ENCODE peak calls at places on chromosomes 13 and 19, in eight cellular contexts. One of them, this sample, is unnamed.

GRCh38 chr13:107020393-107020792 is 452.5 kb upstream of the ARGLU1 start:
- DNase-seq in activated CD4-positive, alpha-beta memory T cell treated with anti-CD3 and anti-CD28 coated beads for 36 hours: no peak
- DNase-seq in activated CD8-positive, alpha-beta T cell treated with anti-CD3 and anti-CD28 coated beads for 36 hours: no peak
- DNase-seq in HTR-8/SVneo: no peak
- DNase-seq in iris pigment epithelial cell: no peak
- DNase-seq in amniotic stem cell: no peak
- DNase-seq in mucosa of descending colon: no peak
- DNase-seq in MCF 10A: no peak
- DNase-seq in this sample: no peak

GRCh38 chr13:92362717-92363116 is 863.9 kb upstream of the GPC6 start:
- DNase-seq in activated CD4-positive, alpha-beta memory T cell treated with anti-CD3 and anti-CD28 coated beads for 36 hours: no peak
- DNase-seq in activated CD8-positive, alpha-beta T cell treated with anti-CD3 and anti-CD28 coated beads for 36 hours: no peak
- DNase-seq in HTR-8/SVneo: no peak
- DNase-seq in iris pigment epithelial cell: no peak
- DNase-seq in amniotic stem cell: no peak
- DNase-seq in mucosa of descending colon: no peak
- DNase-seq in MCF 10A: no peak
- DNase-seq in this sample: no peak

GRCh38 chr19:41945135-41945766 is 13.9 kb downstream of the RABAC1 start:
- DNase-seq in activated CD4-positive, alpha-beta memory T cell treated with anti-CD3 and anti-CD28 coated beads for 36 hours: peak
- DNase-seq in activated CD8-positive, alpha-beta T cell treated with anti-CD3 and anti-CD28 coated beads for 36 hours: peak
- DNase-seq in HTR-8/SVneo: no peak
- DNase-seq in iris pigment epithelial cell: no peak
- DNase-seq in amniotic stem cell: no peak
- DNase-seq in mucosa of descending colon: peak
- DNase-seq in MCF 10A: no peak
- DNase-seq in this sample: no peak

GRCh38 chr13:20686167-20686566 is 17.3 kb upstream of the IL17D start:
- DNase-seq in activated CD4-positive, alpha-beta memory T cell treated with anti-CD3 and anti-CD28 coated beads for 36 hours: no peak
- DNase-seq in activated CD8-positive, alpha-beta T cell treated with anti-CD3 and anti-CD28 coated beads for 36 hours: no peak
- DNase-seq in HTR-8/SVneo: no peak
- DNase-seq in iris pigment epithelial cell: no peak
- DNase-seq in amniotic stem cell: no peak
- DNase-seq in mucosa of descending colon: no peak
- DNase-seq in MCF 10A: no peak
- DNase-seq in this sample: no peak

GRCh38 chr13:28730762-28731161 is 12.0 kb upstream of the SLC46A3 start:
- DNase-seq in activated CD4-positive, alpha-beta memory T cell treated with anti-CD3 and anti-CD28 coated beads for 36 hours: no peak
- DNase-seq in activated CD8-positive, alpha-beta T cell treated with anti-CD3 and anti-CD28 coated beads for 36 hours: no peak
- DNase-seq in HTR-8/SVneo: no peak
- DNase-seq in iris pigment epithelial cell: no peak
- DNase-seq in amniotic stem cell: no peak
- DNase-seq in mucosa of descending colon: no peak
- DNase-seq in MCF 10A: no peak
- DNase-seq in this sample: no peak

GRCh38 chr19:46035546-46035945 is 5.3 kb downstream of the IGFL4 start:
- DNase-seq in activated CD4-positive, alpha-beta memory T cell treated with anti-CD3 and anti-CD28 coated beads for 36 hours: no peak
- DNase-seq in activated CD8-positive, alpha-beta T cell treated with anti-CD3 and anti-CD28 coated beads for 36 hours: no peak
- DNase-seq in HTR-8/SVneo: no peak
- DNase-seq in iris pigment epithelial cell: no peak
- DNase-seq in amniotic stem cell: no peak
- DNase-seq in mucosa of descending colon: no peak
- DNase-seq in MCF 10A: no peak
- DNase-seq in this sample: no peak

GRCh38 chr19:34503546-34504272 is 22.2 kb downstream of the WTIP start:
- DNase-seq in activated CD4-positive, alpha-beta memory T cell treated with anti-CD3 and anti-CD28 coated beads for 36 hours: no peak
- DNase-seq in activated CD8-positive, alpha-beta T cell treated with anti-CD3 and anti-CD28 coated beads for 36 hours: no peak
- DNase-seq in HTR-8/SVneo: no peak
- DNase-seq in iris pigment epithelial cell: no peak
- DNase-seq in amniotic stem cell: no peak
- DNase-seq in mucosa of descending colon: no peak
- DNase-seq in MCF 10A: no peak
- DNase-seq in this sample: no peak

GRCh38 chr19:42290523-42291436 is 11.2 kb upstream of the PRR19 start:
- DNase-seq in activated CD4-positive, alpha-beta memory T cell treated with anti-CD3 and anti-CD28 coated beads for 36 hours: peak
- DNase-seq in activated CD8-positive, alpha-beta T cell treated with anti-CD3 and anti-CD28 coated beads for 36 hours: peak
- DNase-seq in HTR-8/SVneo: no peak
- DNase-seq in iris pigment epithelial cell: no peak
- DNase-seq in amniotic stem cell: no peak
- DNase-seq in mucosa of descending colon: peak
- DNase-seq in MCF 10A: peak
- DNase-seq in this sample: no peak

GRCh38 chr13:34246511-34246910 is 428.6 kb downstream of the RFC3 start:
- DNase-seq in activated CD4-positive, alpha-beta memory T cell treated with anti-CD3 and anti-CD28 coated beads for 36 hours: no peak
- DNase-seq in activated CD8-positive, alpha-beta T cell treated with anti-CD3 and anti-CD28 coated beads for 36 hours: no peak
- DNase-seq in HTR-8/SVneo: no peak
- DNase-seq in iris pigment epithelial cell: peak
- DNase-seq in amniotic stem cell: no peak
- DNase-seq in mucosa of descending colon: no peak
- DNase-seq in MCF 10A: peak
- DNase-seq in this sample: no peak

GRCh38 chr19:1690570-1691307 is 38.3 kb upstream of the TCF3 start:
- DNase-seq in activated CD4-positive, alpha-beta memory T cell treated with anti-CD3 and anti-CD28 coated beads for 36 hours: peak
- DNase-seq in activated CD8-positive, alpha-beta T cell treated with anti-CD3 and anti-CD28 coated beads for 36 hours: peak
- DNase-seq in HTR-8/SVneo: peak
- DNase-seq in iris pigment epithelial cell: peak
- DNase-seq in amniotic stem cell: no peak
- DNase-seq in mucosa of descending colon: peak
- DNase-seq in MCF 10A: peak
- DNase-seq in this sample: no peak

GRCh38 chr13:91904005-91904404 is 505.6 kb downstream of the GPC5 start:
- DNase-seq in activated CD4-positive, alpha-beta memory T cell treated with anti-CD3 and anti-CD28 coated beads for 36 hours: no peak
- DNase-seq in activated CD8-positive, alpha-beta T cell treated with anti-CD3 and anti-CD28 coated beads for 36 hours: no peak
- DNase-seq in HTR-8/SVneo: no peak
- DNase-seq in iris pigment epithelial cell: no peak
- DNase-seq in amniotic stem cell: no peak
- DNase-seq in mucosa of descending colon: no peak
- DNase-seq in MCF 10A: no peak
- DNase-seq in this sample: no peak

GRCh38 chr19:14091086-14091884 is 734 bp upstream of the SAMD1 start:
- DNase-seq in activated CD4-positive, alpha-beta memory T cell treated with anti-CD3 and anti-CD28 coated beads for 36 hours: peak
- DNase-seq in activated CD8-positive, alpha-beta T cell treated with anti-CD3 and anti-CD28 coated beads for 36 hours: peak
- DNase-seq in HTR-8/SVneo: peak
- DNase-seq in iris pigment epithelial cell: peak
- DNase-seq in amniotic stem cell: no peak
- DNase-seq in mucosa of descending colon: peak
- DNase-seq in MCF 10A: peak
- DNase-seq in this sample: peak

GRCh38 chr19:27774827-27775226 is 1438.1 kb downstream of the UQCRFS1 start:
- DNase-seq in activated CD4-positive, alpha-beta memory T cell treated with anti-CD3 and anti-CD28 coated beads for 36 hours: peak
- DNase-seq in activated CD8-positive, alpha-beta T cell treated with anti-CD3 and anti-CD28 coated beads for 36 hours: peak
- DNase-seq in HTR-8/SVneo: no peak
- DNase-seq in iris pigment epithelial cell: no peak
- DNase-seq in amniotic stem cell: no peak
- DNase-seq in mucosa of descending colon: no peak
- DNase-seq in MCF 10A: no peak
- DNase-seq in this sample: no peak

GRCh38 chr13:52156724-52157251 is 2.6 kb downstream of the NEK3 start:
- DNase-seq in activated CD4-positive, alpha-beta memory T cell treated with anti-CD3 and anti-CD28 coated beads for 36 hours: no peak
- DNase-seq in activated CD8-positive, alpha-beta T cell treated with anti-CD3 and anti-CD28 coated beads for 36 hours: no peak
- DNase-seq in HTR-8/SVneo: no peak
- DNase-seq in iris pigment epithelial cell: peak
- DNase-seq in amniotic stem cell: no peak
- DNase-seq in mucosa of descending colon: no peak
- DNase-seq in MCF 10A: no peak
- DNase-seq in this sample: no peak

GRCh38 chr19:6723738-6724137 is 3.3 kb upstream of the C3 start:
- DNase-seq in activated CD4-positive, alpha-beta memory T cell treated with anti-CD3 and anti-CD28 coated beads for 36 hours: no peak
- DNase-seq in activated CD8-positive, alpha-beta T cell treated with anti-CD3 and anti-CD28 coated beads for 36 hours: no peak
- DNase-seq in HTR-8/SVneo: no peak
- DNase-seq in iris pigment epithelial cell: peak
- DNase-seq in amniotic stem cell: no peak
- DNase-seq in mucosa of descending colon: no peak
- DNase-seq in MCF 10A: peak
- DNase-seq in this sample: no peak

GRCh38 chr19:44839272-44839671 is 6.8 kb upstream of the NECTIN2 start:
- DNase-seq in activated CD4-positive, alpha-beta memory T cell treated with anti-CD3 and anti-CD28 coated beads for 36 hours: no peak
- DNase-seq in activated CD8-positive, alpha-beta T cell treated with anti-CD3 and anti-CD28 coated beads for 36 hours: no peak
- DNase-seq in HTR-8/SVneo: no peak
- DNase-seq in iris pigment epithelial cell: no peak
- DNase-seq in amniotic stem cell: no peak
- DNase-seq in mucosa of descending colon: no peak
- DNase-seq in MCF 10A: no peak
- DNase-seq in this sample: no peak

GRCh38 chr13:53250272-53250875 is 221.8 kb downstream of the OLFM4 start:
- DNase-seq in activated CD4-positive, alpha-beta memory T cell treated with anti-CD3 and anti-CD28 coated beads for 36 hours: no peak
- DNase-seq in activated CD8-positive, alpha-beta T cell treated with anti-CD3 and anti-CD28 coated beads for 36 hours: peak
- DNase-seq in HTR-8/SVneo: peak
- DNase-seq in iris pigment epithelial cell: peak
- DNase-seq in amniotic stem cell: peak
- DNase-seq in mucosa of descending colon: no peak
- DNase-seq in MCF 10A: peak
- DNase-seq in this sample: peak

GRCh38 chr13:80341771-80342271 is 895 bp upstream of the SPRY2 start:
- DNase-seq in activated CD4-positive, alpha-beta memory T cell treated with anti-CD3 and anti-CD28 coated beads for 36 hours: no peak
- DNase-seq in activated CD8-positive, alpha-beta T cell treated with anti-CD3 and anti-CD28 coated beads for 36 hours: peak
- DNase-seq in HTR-8/SVneo: no peak
- DNase-seq in iris pigment epithelial cell: peak
- DNase-seq in amniotic stem cell: no peak
- DNase-seq in mucosa of descending colon: peak
- DNase-seq in MCF 10A: peak
- DNase-seq in this sample: peak

GRCh38 chr19:5104871-5105351 is 136.0 kb downstream of the KDM4B start:
- DNase-seq in activated CD4-positive, alpha-beta memory T cell treated with anti-CD3 and anti-CD28 coated beads for 36 hours: no peak
- DNase-seq in activated CD8-positive, alpha-beta T cell treated with anti-CD3 and anti-CD28 coated beads for 36 hours: no peak
- DNase-seq in HTR-8/SVneo: no peak
- DNase-seq in iris pigment epithelial cell: no peak
- DNase-seq in amniotic stem cell: no peak
- DNase-seq in mucosa of descending colon: no peak
- DNase-seq in MCF 10A: no peak
- DNase-seq in this sample: no peak

GRCh38 chr19:8610041-8610927 is at the start of gene ADAMTS10:
- DNase-seq in activated CD4-positive, alpha-beta memory T cell treated with anti-CD3 and anti-CD28 coated beads for 36 hours: peak
- DNase-seq in activated CD8-positive, alpha-beta T cell treated with anti-CD3 and anti-CD28 coated beads for 36 hours: peak
- DNase-seq in HTR-8/SVneo: peak
- DNase-seq in iris pigment epithelial cell: peak
- DNase-seq in amniotic stem cell: no peak
- DNase-seq in mucosa of descending colon: no peak
- DNase-seq in MCF 10A: no peak
- DNase-seq in this sample: no peak

GRCh38 chr13:93797463-93797862 is 570.9 kb downstream of the GPC6 start:
- DNase-seq in activated CD4-positive, alpha-beta memory T cell treated with anti-CD3 and anti-CD28 coated beads for 36 hours: no peak
- DNase-seq in activated CD8-positive, alpha-beta T cell treated with anti-CD3 and anti-CD28 coated beads for 36 hours: no peak
- DNase-seq in HTR-8/SVneo: no peak
- DNase-seq in iris pigment epithelial cell: no peak
- DNase-seq in amniotic stem cell: no peak
- DNase-seq in mucosa of descending colon: no peak
- DNase-seq in MCF 10A: no peak
- DNase-seq in this sample: no peak

GRCh38 chr13:79404985-79405384 is 1.1 kb downstream of the RBM26 start:
- DNase-seq in activated CD4-positive, alpha-beta memory T cell treated with anti-CD3 and anti-CD28 coated beads for 36 hours: peak
- DNase-seq in activated CD8-positive, alpha-beta T cell treated with anti-CD3 and anti-CD28 coated beads for 36 hours: peak
- DNase-seq in HTR-8/SVneo: no peak
- DNase-seq in iris pigment epithelial cell: no peak
- DNase-seq in amniotic stem cell: no peak
- DNase-seq in mucosa of descending colon: no peak
- DNase-seq in MCF 10A: peak
- DNase-seq in this sample: no peak

GRCh38 chr19:11485245-11485837 is 4.5 kb upstream of the ELAVL3 start:
- DNase-seq in activated CD4-positive, alpha-beta memory T cell treated with anti-CD3 and anti-CD28 coated beads for 36 hours: no peak
- DNase-seq in activated CD8-positive, alpha-beta T cell treated with anti-CD3 and anti-CD28 coated beads for 36 hours: no peak
- DNase-seq in HTR-8/SVneo: no peak
- DNase-seq in iris pigment epithelial cell: no peak
- DNase-seq in amniotic stem cell: no peak
- DNase-seq in mucosa of descending colon: no peak
- DNase-seq in MCF 10A: no peak
- DNase-seq in this sample: no peak

GRCh38 chr13:74771964-74772363 is 637.8 kb upstream of the KLF12 start:
- DNase-seq in activated CD4-positive, alpha-beta memory T cell treated with anti-CD3 and anti-CD28 coated beads for 36 hours: no peak
- DNase-seq in activated CD8-positive, alpha-beta T cell treated with anti-CD3 and anti-CD28 coated beads for 36 hours: no peak
- DNase-seq in HTR-8/SVneo: peak
- DNase-seq in iris pigment epithelial cell: peak
- DNase-seq in amniotic stem cell: peak
- DNase-seq in mucosa of descending colon: no peak
- DNase-seq in MCF 10A: peak
- DNase-seq in this sample: peak

GRCh38 chr13:27482996-27483395 is 32.6 kb upstream of the MTIF3 start:
- DNase-seq in activated CD4-positive, alpha-beta memory T cell treated with anti-CD3 and anti-CD28 coated beads for 36 hours: no peak
- DNase-seq in activated CD8-positive, alpha-beta T cell treated with anti-CD3 and anti-CD28 coated beads for 36 hours: no peak
- DNase-seq in HTR-8/SVneo: no peak
- DNase-seq in iris pigment epithelial cell: no peak
- DNase-seq in amniotic stem cell: no peak
- DNase-seq in mucosa of descending colon: no peak
- DNase-seq in MCF 10A: no peak
- DNase-seq in this sample: no peak

GRCh38 chr19:50415661-50416033 is 3.1 kb upstream of the SPIB start:
- DNase-seq in activated CD4-positive, alpha-beta memory T cell treated with anti-CD3 and anti-CD28 coated beads for 36 hours: no peak
- DNase-seq in activated CD8-positive, alpha-beta T cell treated with anti-CD3 and anti-CD28 coated beads for 36 hours: no peak
- DNase-seq in HTR-8/SVneo: no peak
- DNase-seq in iris pigment epithelial cell: no peak
- DNase-seq in amniotic stem cell: no peak
- DNase-seq in mucosa of descending colon: peak
- DNase-seq in MCF 10A: no peak
- DNase-seq in this sample: no peak

GRCh38 chr13:77511552-77511951 is 24.0 kb upstream of the SCEL start:
- DNase-seq in activated CD4-positive, alpha-beta memory T cell treated with anti-CD3 and anti-CD28 coated beads for 36 hours: no peak
- DNase-seq in activated CD8-positive, alpha-beta T cell treated with anti-CD3 and anti-CD28 coated beads for 36 hours: no peak
- DNase-seq in HTR-8/SVneo: no peak
- DNase-seq in iris pigment epithelial cell: no peak
- DNase-seq in amniotic stem cell: no peak
- DNase-seq in mucosa of descending colon: no peak
- DNase-seq in MCF 10A: no peak
- DNase-seq in this sample: no peak

GRCh38 chr19:3073159-3073563 is 10.9 kb upstream of the TLE5 start:
- DNase-seq in activated CD4-positive, alpha-beta memory T cell treated with anti-CD3 and anti-CD28 coated beads for 36 hours: no peak
- DNase-seq in activated CD8-positive, alpha-beta T cell treated with anti-CD3 and anti-CD28 coated beads for 36 hours: no peak
- DNase-seq in HTR-8/SVneo: no peak
- DNase-seq in iris pigment epithelial cell: peak
- DNase-seq in amniotic stem cell: no peak
- DNase-seq in mucosa of descending colon: no peak
- DNase-seq in MCF 10A: peak
- DNase-seq in this sample: peak

GRCh38 chr13:102774210-102774560 is 599 bp upstream of the TEX30 start:
- DNase-seq in activated CD4-positive, alpha-beta memory T cell treated with anti-CD3 and anti-CD28 coated beads for 36 hours: no peak
- DNase-seq in activated CD8-positive, alpha-beta T cell treated with anti-CD3 and anti-CD28 coated beads for 36 hours: peak
- DNase-seq in HTR-8/SVneo: no peak
- DNase-seq in iris pigment epithelial cell: no peak
- DNase-seq in amniotic stem cell: no peak
- DNase-seq in mucosa of descending colon: peak
- DNase-seq in MCF 10A: no peak
- DNase-seq in this sample: no peak

This sample was measured in HCEC 1CT.